ENCODE peak calls at places on chromosomes 4 and X, in four cellular contexts. N, V, I and X are unnamed samples.

GRCh38 chr4:97950836-97951235 is 192.4 kb downstream of the STPG2 start:
- DNase-seq in N (no peak), V (no peak), I (no peak), X (no peak)

GRCh38 chrX:149762696-149763614 is 10.9 kb upstream of the HSFX1 start:
- DNase-seq in N (no peak), V (no peak), I (no peak), X (no peak)

GRCh38 chrX:38494239-38494823 is 67.0 kb upstream of the TSPAN7 start:
- DNase-seq in N (no peak), V (no peak), I (no peak), X (no peak)

GRCh38 chr4:36758312-36758690 is 476.9 kb downstream of the DTHD1 start:
- DNase-seq in N (no peak), V (no peak), I (no peak), X (no peak)

GRCh38 chr4:153497091-153497531 is 31.0 kb downstream of the TMEM131L start:
- DNase-seq in N (peak), V (no peak), I (peak), X (no peak)

GRCh38 chr4:86367577-86367976 is 7.7 kb upstream of the MAPK10 start:
- DNase-seq in N (no peak), V (no peak), I (no peak), X (no peak)

GRCh38 chr4:177487977-177488376 is 45.7 kb upstream of the AGA start:
- DNase-seq in N (no peak), V (no peak), I (peak), X (no peak)

GRCh38 chrX:31500920-31501319 is 429.1 kb upstream of the FTHL17 start:
- DNase-seq in N (no peak), V (no peak), I (peak), X (no peak)

GRCh38 chr4:145618210-145618911 is 824 bp upstream of the MMAA start:
- DNase-seq in N (no peak), V (no peak), I (no peak), X (no peak)

GRCh38 chr4:13994016-13994415 is 366.5 kb upstream of the BOD1L1 start:
- DNase-seq in N (no peak), V (no peak), I (no peak), X (no peak)

GRCh38 chr4:17059192-17059634 is 160.8 kb upstream of the LDB2 start:
- DNase-seq in N (no peak), V (no peak), I (peak), X (no peak)

GRCh38 chr4:120869511-120870278 is 52.8 kb downstream of the PRDM5 start:
- DNase-seq in N (no peak), V (no peak), I (peak), X (no peak)

GRCh38 chrX:136909706-136910564 is 29.4 kb upstream of the RBMX start:
- DNase-seq in N (no peak), V (peak), I (peak), X (peak)

GRCh38 chr4:150145950-150146340 is 67.7 kb downstream of the DCLK2 start:
- DNase-seq in N (no peak), V (no peak), I (peak), X (no peak)

GRCh38 chr4:37685726-37686372 is 327 bp downstream of the RELL1 start:
- DNase-seq in N (no peak), V (peak), I (peak), X (no peak)

GRCh38 chr4:101871962-101872676 is 81.6 kb downstream of the BANK1 start:
- DNase-seq in N (no peak), V (no peak), I (no peak), X (no peak)

GRCh38 chrX:17738002-17738713 is 865 bp downstream of the SCML1 start:
- DNase-seq in N (peak), V (no peak), I (peak), X (no peak)

GRCh38 chr4:48985976-48986653 is at the start of gene CWH43:
- DNase-seq in N (no peak), V (no peak), I (no peak), X (no peak)

GRCh38 chr4:92996533-92996932 is 692.8 kb downstream of the GRID2 start:
- DNase-seq in N (no peak), V (no peak), I (no peak), X (no peak)

GRCh38 chr4:150779707-150780106 is 197.8 kb downstream of the MAB21L2 start:
- DNase-seq in N (no peak), V (no peak), I (no peak), X (no peak)

GRCh38 chr4:152696764-152697250 is 17.0 kb upstream of the TMEM154 start:
- DNase-seq in N (peak), V (no peak), I (peak), X (peak)

GRCh38 chr4:8920969-8921368 is 49.3 kb upstream of the HMX1 start:
- DNase-seq in N (no peak), V (no peak), I (no peak), X (no peak)

GRCh38 chr4:54945838-54946237 is 179.6 kb downstream of the KDR start:
- DNase-seq in N (no peak), V (no peak), I (no peak), X (no peak)

GRCh38 chr4:15402146-15402545 is 25.7 kb upstream of the C1QTNF7 start:
- DNase-seq in N (no peak), V (no peak), I (peak), X (no peak)

GRCh38 chr4:33061727-33062126 is 2341.6 kb downstream of the PCDH7 start:
- DNase-seq in N (no peak), V (no peak), I (no peak), X (no peak)

GRCh38 chr4:2024683-2025082 is 15.9 kb upstream of the NELFA start:
- DNase-seq in N (no peak), V (no peak), I (no peak), X (no peak)

GRCh38 chr4:82599336-82599735 is 37.5 kb upstream of the TMEM150C start:
- DNase-seq in N (peak), V (no peak), I (no peak), X (peak)

GRCh38 chr4:4641661-4642180 is 99.9 kb upstream of the STX18 start:
- DNase-seq in N (peak), V (no peak), I (no peak), X (no peak)

GRCh38 chr4:176981074-176981473 is 188.4 kb upstream of the VEGFC start:
- DNase-seq in N (no peak), V (no peak), I (no peak), X (no peak)

GRCh38 chr4:54439831-54440243 is 210.7 kb downstream of the PDGFRA start:
- DNase-seq in N (no peak), V (no peak), I (peak), X (no peak)

GRCh38 chr4:126071346-126072333 is 756.9 kb downstream of the FAT4 start:
- DNase-seq in N (peak), V (no peak), I (peak), X (no peak)

GRCh38 chr4:54085284-54085683 is 14.7 kb upstream of the GSX2 start:
- DNase-seq in N (peak), V (peak), I (peak), X (no peak)

GRCh38 chr4:168096444-168096784 is 4.1 kb downstream of the ANXA10 start:
- DNase-seq in N (no peak), V (no peak), I (no peak), X (no peak)

GRCh38 chr4:168101026-168101425 is 8.7 kb downstream of the ANXA10 start:
- DNase-seq in N (no peak), V (no peak), I (no peak), X (no peak)

GRCh38 chr4:168097161-168097560 is 4.8 kb downstream of the ANXA10 start:
- DNase-seq in N (no peak), V (no peak), I (no peak), X (no peak)

GRCh38 chr4:168095776-168096443 is 3.6 kb downstream of the ANXA10 start:
- DNase-seq in N (no peak), V (no peak), I (peak), X (no peak)

GRCh38 chr4:168098257-168098717 is 6.0 kb downstream of the ANXA10 start:
- DNase-seq in N (no peak), V (no peak), I (peak), X (peak)
- TF ChIP-seq CEBPB in N (no peak), V (peak), I (peak), X (peak)

GRCh38 chrX:37383313-37383712 is 34.1 kb downstream of the PRRG1 start:
- DNase-seq in N (no peak), V (no peak), I (peak), X (no peak)
- TF ChIP-seq CEBPB in N (no peak), V (no peak), I (peak), X (no peak)

GRCh38 chrX:129755779-129756650 is 17.2 kb downstream of the XPNPEP2 start:
- DNase-seq in N (no peak), V (no peak), I (no peak), X (no peak)
- TF ChIP-seq CEBPB in N (no peak), V (no peak), I (no peak), X (no peak)

GRCh38 chr4:60948008-60948407 is 252.1 kb upstream of the ADGRL3 start:
- DNase-seq in N (no peak), V (no peak), I (peak), X (no peak)
- TF ChIP-seq CEBPB in N (no peak), V (no peak), I (no peak), X (no peak)

DNA sequence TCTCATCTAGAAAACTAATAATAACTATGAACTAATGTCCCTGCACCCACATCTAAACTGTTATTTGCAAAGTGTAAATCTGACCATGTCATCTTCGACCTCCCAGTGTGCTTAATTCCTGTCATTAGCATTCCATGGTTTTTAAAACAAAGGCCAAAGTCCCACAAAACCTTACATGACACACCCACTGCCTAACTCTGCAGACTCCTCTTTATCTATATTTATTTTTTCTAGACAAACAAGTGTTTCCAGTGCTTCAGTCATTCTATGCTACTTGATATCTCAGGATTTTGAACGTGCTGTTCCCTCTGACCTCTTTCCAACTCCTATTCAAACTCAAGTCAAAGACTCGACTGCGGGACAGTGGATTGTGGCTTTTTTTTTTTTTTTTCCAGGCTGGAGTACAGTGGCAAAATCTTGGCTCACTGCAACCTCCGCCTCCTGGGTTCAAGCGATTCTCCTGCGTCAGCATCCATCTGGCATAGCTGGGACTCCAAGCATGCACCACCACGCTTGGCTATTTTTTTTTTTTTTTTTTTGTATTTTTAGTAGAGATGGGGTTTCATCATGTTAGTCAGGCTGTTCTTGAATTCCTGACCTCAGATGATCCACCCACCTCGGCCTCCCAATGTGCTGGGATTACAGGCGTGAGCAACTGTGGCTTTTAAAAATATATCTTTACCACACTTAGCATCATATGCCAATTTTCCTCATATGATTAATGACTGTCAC is 1511.0 kb downstream of the ARAP2 start:
- DNase-seq in N (peak), V (no peak), I (no peak), X (no peak)
- TF ChIP-seq CEBPB in N (no peak), V (no peak), I (no peak), X (no peak)